ENCODE peak calls at places on chromosomes 6 and 20, in four cellular contexts. T is cardiac fibroblast; R is foreskin fibroblast; G is CD8-positive, alpha-beta T cell. V is an unnamed sample.

GRCh38 chr6:4360920-4361319 is 225.5 kb upstream of the ECI2 start:
- DNase-seq in T (no peak), G (no peak), R (no peak), V (no peak)

GRCh38 chr6:133854167-133854632 is 34.7 kb upstream of the TCF21 start:
- DNase-seq in R (peak), G (no peak), T (no peak), V (no peak)

GRCh38 chr20:62697468-62697912 is 11.1 kb upstream of the NTSR1 start:
- DNase-seq in G (no peak), R (no peak), T (no peak), V (no peak)

GRCh38 chr6:131937703-131938631 is 13.2 kb downstream of the CCN2 start:
- DNase-seq in G (no peak), R (peak), T (peak), V (peak)

GRCh38 chr6:92329416-92329815 is 1089.9 kb downstream of the EPHA7 start:
- DNase-seq in T (no peak), R (no peak), G (no peak), V (no peak)

GRCh38 chr20:24148372-24148771 is 159.8 kb upstream of the GGTLC1 start:
- DNase-seq in R (no peak), T (no peak), G (peak), V (no peak)

GRCh38 chr6:34696189-34696738 is 303 bp downstream of the ILRUN start:
- DNase-seq in G (no peak), T (peak), R (peak), V (peak)

GRCh38 chr6:157755032-157755751 is 67.9 kb upstream of the SNX9 start:
- DNase-seq in G (no peak), R (peak), T (no peak), V (peak)

GRCh38 chr20:38873050-38873581 is 53.1 kb upstream of the FAM83D start:
- DNase-seq in R (no peak), G (peak), T (no peak), V (no peak)

GRCh38 chr6:28408076-28408802 is 8.7 kb upstream of the ZSCAN12 start:
- DNase-seq in T (no peak), G (no peak), R (peak), V (no peak)

GRCh38 chr6:5287205-5287965 is 26.1 kb downstream of the FARS2 start:
- DNase-seq in T (peak), R (peak), G (no peak), V (peak)

DNA sequence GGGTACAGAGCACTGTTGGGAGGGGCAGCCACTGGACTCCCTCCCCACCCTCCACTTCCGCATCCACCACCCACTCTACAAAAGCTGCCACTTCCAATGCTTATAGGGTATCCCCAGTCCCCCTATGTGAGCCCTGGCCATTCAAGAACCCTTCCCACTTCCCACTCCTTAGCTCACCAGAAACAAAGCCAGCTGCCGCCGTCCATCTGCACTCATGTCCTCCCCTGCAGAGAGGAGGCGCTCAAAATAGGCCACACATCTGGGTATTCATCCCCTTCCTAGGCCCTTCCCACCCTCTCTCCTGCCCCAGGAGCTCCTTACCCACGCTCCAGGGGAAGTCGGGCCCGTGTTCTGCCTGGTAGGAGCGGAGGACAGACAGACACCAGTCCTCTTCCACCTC is 6.5 kb upstream of the LY6G5C start:
- DNase-seq in T (no peak), R (no peak), G (no peak), V (no peak)
- TF ChIP-seq CTCF in T (no peak), R (no peak), G (no peak), V (no peak)

GRCh38 chr20:31879143-31879987 is 8.9 kb downstream of the TTLL9 start:
- DNase-seq in R (peak), G (peak), T (peak), V (peak)
- TF ChIP-seq CTCF in R (no peak), G (no peak), T (no peak), V (no peak)

DNA sequence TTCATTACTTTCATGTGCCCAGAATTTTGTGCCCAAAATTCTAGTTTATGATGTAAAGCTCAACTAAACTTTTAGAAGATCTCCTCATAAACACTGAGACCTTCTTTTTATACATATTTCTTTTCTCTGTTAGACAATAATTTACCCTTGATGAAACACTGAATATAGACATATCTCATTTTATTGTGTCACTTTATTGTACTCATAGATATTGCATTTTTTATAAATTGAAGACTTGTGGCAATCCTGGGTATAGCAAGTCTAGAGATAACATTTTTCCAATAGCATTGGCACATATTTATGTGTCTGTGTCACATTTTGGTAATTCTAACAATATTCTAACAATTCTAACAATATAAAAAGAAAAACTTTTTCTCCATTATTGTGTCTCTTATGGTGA is 74.9 kb upstream of the POU3F2 start:
- DNase-seq in T (no peak), G (no peak), R (no peak), V (no peak)
- TF ChIP-seq CTCF in T (no peak), G (no peak), R (no peak), V (peak)

DNA sequence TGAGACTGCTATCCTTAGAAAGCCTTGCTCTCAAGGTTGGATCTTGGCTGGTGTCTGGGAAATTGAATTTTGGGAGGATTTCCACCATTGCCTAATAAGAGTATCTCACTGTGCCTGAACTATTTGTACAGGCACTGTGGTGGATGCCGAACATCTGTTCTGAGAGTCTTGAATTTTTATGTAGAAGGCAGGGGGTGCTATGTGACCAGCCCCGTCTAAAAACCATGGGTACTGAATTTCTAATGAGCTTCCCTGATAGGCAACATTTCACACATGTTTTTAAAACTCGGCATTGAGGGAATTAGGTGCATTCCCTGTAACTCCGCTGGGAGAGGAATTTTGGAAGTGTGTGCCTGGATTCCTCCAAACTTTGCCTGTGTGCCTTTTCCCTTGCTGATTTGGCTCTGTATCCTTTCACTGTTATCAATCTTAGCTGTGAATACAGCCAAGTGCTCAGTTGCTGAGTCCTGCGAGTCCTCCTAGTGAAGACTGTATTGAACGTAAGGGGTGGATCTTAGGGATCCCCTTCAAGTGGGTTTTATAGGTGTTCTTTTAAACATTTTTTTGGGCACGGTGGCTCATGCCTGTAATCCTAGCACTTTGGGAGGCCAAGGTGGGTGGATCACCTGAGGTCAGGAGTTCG is 27.6 kb upstream of the SCAF8 start:
- DNase-seq in T (peak), R (no peak), G (no peak), V (no peak)
- TF ChIP-seq CTCF in T (no peak), R (no peak), G (no peak), V (no peak)

GRCh38 chr6:32402812-32403211 is 4.2 kb downstream of the BTNL2 start:
- DNase-seq in G (no peak), R (no peak), T (no peak), V (no peak)
- TF ChIP-seq CTCF in G (no peak), R (no peak), T (no peak), V (no peak)